ENCODE peak calls at places on chromosomes 16 and 17, in seven cellular contexts. One of them, this sample, is unnamed.

GRCh38 chr17:39672522-39673334 is 4.5 kb downstream of the PNMT start:
- DNase-seq in nucleus accumbens: no peak
- DNase-seq in Daoy: no peak
- DNase-seq in foreskin fibroblast: no peak
- DNase-seq in upper lobe of right lung: no peak
- DNase-seq in stimulated activated effector memory CD8-positive, alpha-beta T cell treated with anti-CD3 and anti-CD28 coated beads, Interleukin-12 subunit alpha, Interleukin-12 subunit beta, amount 100 ng/mL, for 72 hours: no peak
- DNase-seq in right lobe of liver: no peak
- DNase-seq in this sample: no peak

GRCh38 chr16:31880322-31880979 is 6.8 kb downstream of the ZNF267 start:
- DNase-seq in foreskin fibroblast: peak
- DNase-seq in stimulated activated effector memory CD8-positive, alpha-beta T cell treated with anti-CD3 and anti-CD28 coated beads, Interleukin-12 subunit alpha, Interleukin-12 subunit beta, amount 100 ng/mL, for 72 hours: no peak
- DNase-seq in nucleus accumbens: no peak
- DNase-seq in Daoy: peak
- DNase-seq in right lobe of liver: no peak
- DNase-seq in upper lobe of right lung: no peak
- DNase-seq in this sample: peak

GRCh38 chr16:17773698-17774101 is 302.9 kb upstream of the XYLT1 start:
- DNase-seq in foreskin fibroblast: peak
- DNase-seq in Daoy: no peak
- DNase-seq in upper lobe of right lung: no peak
- DNase-seq in nucleus accumbens: no peak
- DNase-seq in stimulated activated effector memory CD8-positive, alpha-beta T cell treated with anti-CD3 and anti-CD28 coated beads, Interleukin-12 subunit alpha, Interleukin-12 subunit beta, amount 100 ng/mL, for 72 hours: no peak
- DNase-seq in right lobe of liver: no peak
- DNase-seq in this sample: no peak

GRCh38 chr16:85418978-85419491 is 194.1 kb upstream of the GSE1 start:
- DNase-seq in right lobe of liver: peak
- DNase-seq in foreskin fibroblast: no peak
- DNase-seq in upper lobe of right lung: peak
- DNase-seq in Daoy: no peak
- DNase-seq in nucleus accumbens: no peak
- DNase-seq in stimulated activated effector memory CD8-positive, alpha-beta T cell treated with anti-CD3 and anti-CD28 coated beads, Interleukin-12 subunit alpha, Interleukin-12 subunit beta, amount 100 ng/mL, for 72 hours: no peak
- DNase-seq in this sample: no peak

GRCh38 chr17:19287651-19288050 is 50.5 kb downstream of the EPN2 start:
- DNase-seq in stimulated activated effector memory CD8-positive, alpha-beta T cell treated with anti-CD3 and anti-CD28 coated beads, Interleukin-12 subunit alpha, Interleukin-12 subunit beta, amount 100 ng/mL, for 72 hours: no peak
- DNase-seq in foreskin fibroblast: no peak
- DNase-seq in Daoy: no peak
- DNase-seq in nucleus accumbens: no peak
- DNase-seq in right lobe of liver: no peak
- DNase-seq in upper lobe of right lung: no peak
- DNase-seq in this sample: no peak

GRCh38 chr17:5031365-5032082 is 3.7 kb downstream of the SLC52A1 start:
- DNase-seq in foreskin fibroblast: peak
- DNase-seq in right lobe of liver: peak
- DNase-seq in stimulated activated effector memory CD8-positive, alpha-beta T cell treated with anti-CD3 and anti-CD28 coated beads, Interleukin-12 subunit alpha, Interleukin-12 subunit beta, amount 100 ng/mL, for 72 hours: peak
- DNase-seq in nucleus accumbens: peak
- DNase-seq in Daoy: peak
- DNase-seq in upper lobe of right lung: peak
- DNase-seq in this sample: peak

GRCh38 chr16:11349599-11350276 is 4.5 kb downstream of the RMI2 start:
- DNase-seq in nucleus accumbens: peak
- DNase-seq in upper lobe of right lung: peak
- DNase-seq in right lobe of liver: no peak
- DNase-seq in stimulated activated effector memory CD8-positive, alpha-beta T cell treated with anti-CD3 and anti-CD28 coated beads, Interleukin-12 subunit alpha, Interleukin-12 subunit beta, amount 100 ng/mL, for 72 hours: no peak
- DNase-seq in foreskin fibroblast: peak
- DNase-seq in Daoy: peak
- DNase-seq in this sample: peak

GRCh38 chr17:10550014-10550413 is 556 bp upstream of the MYH2 start:
- DNase-seq in Daoy: no peak
- DNase-seq in right lobe of liver: no peak
- DNase-seq in stimulated activated effector memory CD8-positive, alpha-beta T cell treated with anti-CD3 and anti-CD28 coated beads, Interleukin-12 subunit alpha, Interleukin-12 subunit beta, amount 100 ng/mL, for 72 hours: no peak
- DNase-seq in upper lobe of right lung: no peak
- DNase-seq in foreskin fibroblast: no peak
- DNase-seq in nucleus accumbens: no peak
- DNase-seq in this sample: no peak

GRCh38 chr17:42061641-42062487 is 11.5 kb upstream of the C17orf113 start:
- DNase-seq in nucleus accumbens: no peak
- DNase-seq in foreskin fibroblast: no peak
- DNase-seq in Daoy: no peak
- DNase-seq in stimulated activated effector memory CD8-positive, alpha-beta T cell treated with anti-CD3 and anti-CD28 coated beads, Interleukin-12 subunit alpha, Interleukin-12 subunit beta, amount 100 ng/mL, for 72 hours: no peak
- DNase-seq in upper lobe of right lung: no peak
- DNase-seq in right lobe of liver: no peak
- DNase-seq in this sample: no peak

GRCh38 chr17:34741967-34742366 is 162.6 kb downstream of the TMEM132E start:
- DNase-seq in foreskin fibroblast: no peak
- DNase-seq in nucleus accumbens: no peak
- DNase-seq in Daoy: no peak
- DNase-seq in upper lobe of right lung: no peak
- DNase-seq in stimulated activated effector memory CD8-positive, alpha-beta T cell treated with anti-CD3 and anti-CD28 coated beads, Interleukin-12 subunit alpha, Interleukin-12 subunit beta, amount 100 ng/mL, for 72 hours: no peak
- DNase-seq in right lobe of liver: no peak
- DNase-seq in this sample: no peak